ENCODE peak calls at places on chromosomes 6 and 20, in five cellular contexts. One of them, this sample, is unnamed.
A peak's percentile ranks its signal among the peaks of the same experiment; 100 is the strongest.

GRCh38 chr6:116003668-116004067 is 57.0 kb downstream of the FRK start:
- DNase-seq in neural progenitor cell: no peak
- DNase-seq in HCT116: no peak
- DNase-seq in GM23338: no peak
- DNase-seq in H1: no peak
- DNase-seq in this sample: no peak

GRCh38 chr20:1472556-1473243 is 6.1 kb upstream of the NSFL1C start:
- DNase-seq in GM23338: no peak
- DNase-seq in H1: no peak
- DNase-seq in HCT116: no peak
- DNase-seq in neural progenitor cell: no peak
- DNase-seq in this sample: no peak

GRCh38 chr6:91412532-91412931 is 825.7 kb upstream of the MAP3K7 start:
- DNase-seq in neural progenitor cell: no peak
- DNase-seq in GM23338: no peak
- DNase-seq in H1: no peak
- DNase-seq in HCT116: no peak
- DNase-seq in this sample: no peak

GRCh38 chr6:17032595-17033591 is 69.0 kb upstream of the STMND1 start:
- DNase-seq in neural progenitor cell: no peak
- DNase-seq in GM23338: no peak
- DNase-seq in HCT116: no peak
- DNase-seq in H1: no peak
- DNase-seq in this sample: no peak

GRCh38 chr6:15602144-15602543 is 60.7 kb downstream of the DTNBP1 start:
- DNase-seq in HCT116: no peak
- DNase-seq in neural progenitor cell: no peak
- DNase-seq in H1: no peak
- DNase-seq in GM23338: no peak
- DNase-seq in this sample: no peak

GRCh38 chr20:25023316-25023715 is 30.8 kb upstream of the APMAP start:
- DNase-seq in H1: no peak
- DNase-seq in HCT116: no peak
- DNase-seq in GM23338: no peak
- DNase-seq in neural progenitor cell: no peak
- DNase-seq in this sample: no peak

GRCh38 chr6:30612687-30613248 is 4.3 kb downstream of the PPP1R10 start:
- DNase-seq in GM23338: no peak
- DNase-seq in HCT116: no peak
- DNase-seq in H1: no peak
- DNase-seq in neural progenitor cell: peak; percentile 32
- DNase-seq in this sample: no peak

GRCh38 chr20:59022754-59023153 is 3.5 kb downstream of the TUBB1 start:
- DNase-seq in HCT116: no peak
- DNase-seq in H1: no peak
- DNase-seq in GM23338: no peak
- DNase-seq in neural progenitor cell: no peak
- DNase-seq in this sample: no peak

GRCh38 chr6:44696099-44696498 is 308.6 kb downstream of the CDC5L start:
- DNase-seq in GM23338: no peak
- DNase-seq in H1: no peak
- DNase-seq in neural progenitor cell: no peak
- DNase-seq in HCT116: no peak
- DNase-seq in this sample: no peak

GRCh38 chr6:124260337-124260736 is 456.7 kb downstream of the NKAIN2 start:
- DNase-seq in H1: no peak
- DNase-seq in neural progenitor cell: peak; percentile 18
- DNase-seq in HCT116: no peak
- DNase-seq in GM23338: peak; percentile 19
- DNase-seq in this sample: no peak

GRCh38 chr20:59945731-59946130 is 5.5 kb downstream of the FAM217B start:
- DNase-seq in GM23338: peak; percentile 45
- DNase-seq in H1: no peak
- DNase-seq in HCT116: no peak
- DNase-seq in neural progenitor cell: peak; percentile 19
- DNase-seq in this sample: no peak

GRCh38 chr6:118507636-118508035 is 40.5 kb upstream of the PLN start:
- DNase-seq in neural progenitor cell: no peak
- DNase-seq in GM23338: no peak
- DNase-seq in H1: no peak
- DNase-seq in HCT116: no peak
- DNase-seq in this sample: no peak

GRCh38 chr6:67009818-67010217 is 1302.8 kb upstream of the EYS start:
- DNase-seq in H1: peak; percentile 3
- DNase-seq in HCT116: no peak
- DNase-seq in neural progenitor cell: peak; percentile 39
- DNase-seq in GM23338: peak; percentile 78
- DNase-seq in this sample: no peak

GRCh38 chr20:17646901-17647301 is 35.1 kb downstream of the RRBP1 start:
- DNase-seq in HCT116: no peak
- DNase-seq in neural progenitor cell: peak; percentile 33
- DNase-seq in H1: no peak
- DNase-seq in GM23338: no peak
- DNase-seq in this sample: no peak

GRCh38 chr6:52540286-52540902 is 36.5 kb downstream of the TRAM2 start:
- DNase-seq in H1: no peak
- DNase-seq in GM23338: no peak
- DNase-seq in neural progenitor cell: no peak
- DNase-seq in HCT116: no peak
- DNase-seq in this sample: no peak

GRCh38 chr6:129947797-129948196 is 70.6 kb upstream of the L3MBTL3 start:
- DNase-seq in H1: no peak
- DNase-seq in GM23338: no peak
- DNase-seq in HCT116: no peak
- DNase-seq in neural progenitor cell: no peak
- DNase-seq in this sample: no peak

GRCh38 chr6:80468398-80468797 is 361.9 kb downstream of the BCKDHB start:
- DNase-seq in H1: no peak
- DNase-seq in HCT116: no peak
- DNase-seq in GM23338: no peak
- DNase-seq in neural progenitor cell: no peak
- DNase-seq in this sample: no peak

GRCh38 chr6:123016431-123017110 is 20.5 kb downstream of the CLVS2 start:
- DNase-seq in HCT116: no peak
- DNase-seq in GM23338: no peak
- DNase-seq in neural progenitor cell: peak; percentile 37
- DNase-seq in H1: no peak
- DNase-seq in this sample: no peak

GRCh38 chr6:107123501-107123900 is 8.2 kb upstream of the BEND3 start:
- DNase-seq in neural progenitor cell: no peak
- DNase-seq in GM23338: no peak
- DNase-seq in H1: no peak
- DNase-seq in HCT116: no peak
- DNase-seq in this sample: no peak

GRCh38 chr6:38603966-38604365 is 35.8 kb downstream of the BTBD9 start:
- DNase-seq in H1: no peak
- DNase-seq in neural progenitor cell: no peak
- DNase-seq in HCT116: no peak
- DNase-seq in GM23338: no peak
- DNase-seq in this sample: no peak

GRCh38 chr20:25058051-25058796 is at the start of gene ACSS1:
- DNase-seq in H1: no peak
- DNase-seq in GM23338: peak; percentile 74
- DNase-seq in neural progenitor cell: peak; percentile 41
- DNase-seq in HCT116: no peak
- DNase-seq in this sample: peak; percentile 93

GRCh38 chr6:35708585-35708984 is 19.9 kb upstream of the FKBP5 start:
- DNase-seq in neural progenitor cell: no peak
- DNase-seq in H1: no peak
- DNase-seq in HCT116: no peak
- DNase-seq in GM23338: no peak
- DNase-seq in this sample: no peak

GRCh38 chr6:132515386-132515785 is 2.5 kb upstream of the STX7 start:
- DNase-seq in neural progenitor cell: no peak
- DNase-seq in GM23338: no peak
- DNase-seq in HCT116: no peak
- DNase-seq in H1: no peak
- DNase-seq in this sample: no peak

GRCh38 chr20:40703981-40704530 is 15.0 kb upstream of the MAFB start:
- DNase-seq in HCT116: no peak
- DNase-seq in GM23338: no peak
- DNase-seq in H1: no peak
- DNase-seq in neural progenitor cell: no peak
- DNase-seq in this sample: no peak

GRCh38 chr6:87501809-87502572 is 29.2 kb downstream of the SLC35A1 start:
- DNase-seq in neural progenitor cell: no peak
- DNase-seq in GM23338: no peak
- DNase-seq in HCT116: no peak
- DNase-seq in H1: no peak
- DNase-seq in this sample: no peak

GRCh38 chr6:43884660-43885022 is 114.6 kb downstream of the VEGFA start:
- DNase-seq in HCT116: no peak
- DNase-seq in H1: no peak
- DNase-seq in neural progenitor cell: no peak
- DNase-seq in GM23338: no peak
- DNase-seq in this sample: no peak

GRCh38 chr6:113842165-113842564 is 15.0 kb upstream of the MARCKS start:
- DNase-seq in GM23338: no peak
- DNase-seq in HCT116: no peak
- DNase-seq in neural progenitor cell: no peak
- DNase-seq in H1: no peak
- DNase-seq in this sample: no peak

GRCh38 chr6:166307082-166307980 is 861 bp downstream of the PRR18 start:
- DNase-seq in HCT116: no peak
- DNase-seq in neural progenitor cell: peak; percentile 80
- DNase-seq in GM23338: peak; percentile 77
- DNase-seq in H1: no peak
- DNase-seq in this sample: no peak

GRCh38 chr6:166309977-166310376 is 1.8 kb upstream of the PRR18 start:
- DNase-seq in H1: no peak
- DNase-seq in neural progenitor cell: no peak
- DNase-seq in GM23338: no peak
- DNase-seq in HCT116: no peak
- DNase-seq in this sample: no peak

GRCh38 chr6:166310634-166311033 is 2.4 kb upstream of the PRR18 start:
- DNase-seq in H1: no peak
- DNase-seq in GM23338: peak; percentile 32
- DNase-seq in HCT116: no peak
- DNase-seq in neural progenitor cell: no peak
- DNase-seq in this sample: no peak

GRCh38 chr6:166307981-166308768 is at the start of gene PRR18:
- DNase-seq in H1: no peak
- DNase-seq in HCT116: no peak
- DNase-seq in GM23338: peak; percentile 60
- DNase-seq in neural progenitor cell: peak; percentile 55
- DNase-seq in this sample: no peak

DNA sequence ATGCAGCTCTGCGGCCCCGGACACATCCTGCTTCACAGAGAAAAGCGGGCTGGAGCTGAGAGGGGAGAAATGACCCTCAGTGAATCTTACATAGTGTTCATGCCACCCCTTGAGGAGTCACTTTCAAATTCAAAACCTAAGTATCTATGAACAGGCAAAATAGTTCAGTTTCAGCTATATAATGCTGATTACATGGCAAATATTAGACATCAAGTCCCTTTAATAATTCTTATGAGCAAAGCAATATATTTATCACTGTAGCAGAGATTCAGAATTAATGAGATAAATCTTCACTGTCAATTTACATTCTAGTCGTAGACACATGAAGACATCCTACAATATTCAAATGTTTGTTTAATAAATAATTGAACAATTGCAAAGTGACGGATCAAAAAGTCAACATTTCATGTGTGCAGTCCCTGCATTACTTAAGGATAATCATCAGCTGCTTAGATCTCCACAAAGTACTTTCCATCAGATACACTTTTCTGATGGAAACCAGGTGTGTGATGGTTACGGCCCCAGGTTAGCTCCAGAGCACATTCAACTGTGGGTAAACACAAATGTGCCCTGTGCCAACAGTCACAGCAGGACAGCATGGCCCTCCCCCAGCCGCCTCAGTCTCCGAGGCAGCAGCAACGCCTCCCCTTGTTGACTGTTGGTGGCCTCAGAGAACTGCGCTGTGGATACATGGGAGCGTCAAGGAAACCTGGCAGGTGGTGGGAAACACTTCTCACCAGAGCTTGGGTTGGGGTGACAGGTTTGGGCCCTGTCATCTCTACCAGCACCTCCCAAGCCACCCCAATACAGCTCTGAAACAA is 787 bp upstream of the PRR18 start:
- DNase-seq in neural progenitor cell: peak; percentile 19
- DNase-seq in H1: no peak
- DNase-seq in HCT116: no peak
- DNase-seq in GM23338: peak; percentile 48
- DNase-seq in this sample: no peak
- TF ChIP-seq EZH2 in neural progenitor cell: peak; percentile 38
- TF ChIP-seq EZH2 in H1: no peak
- TF ChIP-seq EZH2 in HCT116: no peak
- TF ChIP-seq EZH2 in GM23338: no peak
- TF ChIP-seq EZH2 in this sample: no peak

DNA sequence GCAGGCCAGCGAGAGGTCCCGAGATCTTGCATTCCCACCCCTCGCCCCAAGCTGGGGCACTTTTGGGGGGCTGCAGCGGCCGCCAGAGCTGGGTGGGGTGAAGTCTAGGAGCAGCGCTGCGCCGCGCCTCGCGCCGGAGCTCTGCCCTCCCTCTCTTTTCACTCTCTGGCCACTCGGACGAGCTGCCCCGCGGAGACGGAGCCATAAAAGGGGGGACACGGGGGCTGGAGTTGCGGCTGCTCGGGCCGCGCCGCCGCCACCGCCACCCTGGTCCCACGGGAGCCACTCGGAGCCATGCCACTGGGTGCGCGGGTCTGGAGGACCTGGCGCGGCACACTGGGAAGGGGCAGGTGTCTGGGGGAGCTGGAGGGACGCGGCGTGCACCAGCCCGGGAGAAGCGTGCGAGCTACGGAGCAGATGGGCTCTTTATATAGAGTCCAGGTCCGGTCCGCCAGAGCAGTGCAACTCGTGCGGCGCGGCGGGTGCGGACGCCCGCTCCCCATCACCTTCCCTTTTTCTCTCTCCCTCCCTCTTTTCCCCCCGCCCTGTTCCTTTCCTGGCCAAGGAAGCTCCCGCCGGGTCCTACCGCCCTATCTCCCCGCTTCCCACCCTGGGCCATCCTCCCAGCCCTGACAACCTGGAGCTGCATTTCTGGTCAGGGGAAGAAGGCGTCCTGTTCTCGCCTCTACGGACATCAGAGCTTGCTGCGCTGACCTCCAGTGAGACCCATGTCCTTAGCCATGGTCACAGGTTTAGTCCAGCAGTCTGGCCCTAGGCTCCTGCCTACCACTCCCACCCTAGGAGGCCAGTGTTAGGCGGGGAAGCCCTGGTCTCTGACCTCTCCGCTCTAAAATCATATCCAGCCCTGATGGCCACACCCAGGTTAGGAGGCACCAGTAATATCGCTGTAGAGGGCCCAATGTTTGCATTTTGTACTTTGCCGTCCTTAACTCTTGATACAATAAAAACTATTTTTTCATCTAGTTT is 883 bp upstream of the HTR1B start:
- DNase-seq in GM23338: peak; percentile 93
- DNase-seq in HCT116: no peak
- DNase-seq in H1: no peak
- DNase-seq in neural progenitor cell: peak; percentile 68
- DNase-seq in this sample: no peak
- TF ChIP-seq EZH2 in GM23338: peak; percentile 31
- TF ChIP-seq EZH2 in HCT116: no peak
- TF ChIP-seq EZH2 in H1: no peak
- TF ChIP-seq EZH2 in neural progenitor cell: no peak
- TF ChIP-seq EZH2 in this sample: no peak

GRCh38 chr20:51660741-51661608 is 107.2 kb downstream of the ATP9A start:
- DNase-seq in neural progenitor cell: no peak
- DNase-seq in H1: no peak
- DNase-seq in GM23338: no peak
- DNase-seq in HCT116: peak; percentile 23
- DNase-seq in this sample: no peak
- TF ChIP-seq EZH2 in neural progenitor cell: no peak
- TF ChIP-seq EZH2 in H1: no peak
- TF ChIP-seq EZH2 in GM23338: no peak
- TF ChIP-seq EZH2 in HCT116: no peak
- TF ChIP-seq EZH2 in this sample: no peak

GRCh38 chr6:33896391-33897192 is 92.8 kb upstream of the MLN start:
- DNase-seq in H1: no peak
- DNase-seq in GM23338: no peak
- DNase-seq in HCT116: no peak
- DNase-seq in neural progenitor cell: no peak
- DNase-seq in this sample: no peak
- TF ChIP-seq EZH2 in H1: no peak
- TF ChIP-seq EZH2 in GM23338: no peak
- TF ChIP-seq EZH2 in HCT116: no peak
- TF ChIP-seq EZH2 in neural progenitor cell: no peak
- TF ChIP-seq EZH2 in this sample: no peak

This sample was measured in DND-41.